ENCODE peak calls at places on chromosome 15, in four cellular contexts. X is cardiac fibroblast, C is HL-60, K is fibroblast of lung. Z is an unnamed sample.

GRCh38 chr15:74317820-74318375 is 49.5 kb downstream of the CYP11A1 start:
- DNase-seq in X (peak; percentile 97), K (peak; percentile 90), C (no peak), Z (no peak)

GRCh38 chr15:62094398-62094797 is 27.6 kb downstream of the C2CD4A start:
- DNase-seq in C (no peak), X (no peak), K (no peak), Z (no peak)

GRCh38 chr15:58228708-58229107 is 90.5 kb downstream of the AQP9 start:
- DNase-seq in C (no peak), K (peak; percentile 66), X (peak; percentile 81), Z (no peak)

GRCh38 chr15:73922186-73923151 is 3.8 kb upstream of the LOXL1 start:
- DNase-seq in C (no peak), X (peak; percentile 89), K (peak; percentile 90), Z (no peak)

GRCh38 chr15:35181538-35181937 is 96.4 kb upstream of the NANOGP8 start:
- DNase-seq in X (peak; percentile 18), K (peak; percentile 44), C (no peak), Z (no peak)

GRCh38 chr15:70165811-70166284 is 68.1 kb upstream of the TLE3 start:
- DNase-seq in K (peak; percentile 15), X (peak; percentile 29), C (no peak), Z (no peak)

GRCh38 chr15:40471105-40471777 is 457 bp downstream of the CHST14 start:
- DNase-seq in K (peak; percentile 10), X (peak; percentile 17), C (no peak), Z (no peak)

GRCh38 chr15:22811640-22812039 is 25.2 kb downstream of the NIPA1 start:
- DNase-seq in C (peak; percentile 71), K (no peak), X (peak; percentile 21), Z (peak; percentile 62)

GRCh38 chr15:58985443-58985842 is 2.0 kb upstream of the RNF111 start:
- DNase-seq in X (peak; percentile 82), K (peak; percentile 56), C (no peak), Z (no peak)

GRCh38 chr15:25773248-25773647 is 89.9 kb downstream of the ATP10A start:
- DNase-seq in X (no peak), C (no peak), K (no peak), Z (peak; percentile 30)

GRCh38 chr15:67782592-67782991 is 42.7 kb upstream of the SKOR1 start:
- DNase-seq in K (no peak), X (no peak), C (peak; percentile 14), Z (no peak)

GRCh38 chr15:89486726-89487050 is 9.7 kb downstream of the RHCG start:
- DNase-seq in K (no peak), C (peak; percentile 21), X (no peak), Z (peak; percentile 64)

GRCh38 chr15:37109151-37109912 is 9.0 kb upstream of the MEIS2 start:
- DNase-seq in X (no peak), K (no peak), C (no peak), Z (no peak)

GRCh38 chr15:79218588-79219200 is 63.8 kb upstream of the ANKRD34C start:
- DNase-seq in K (peak; percentile 13), C (no peak), X (peak; percentile 6), Z (no peak)

GRCh38 chr15:53558384-53558783 is 201.1 kb downstream of the WDR72 start:
- DNase-seq in K (no peak), X (no peak), C (no peak), Z (no peak)

GRCh38 chr15:90309050-90309449 is 43.0 kb upstream of the ZNF774 start:
- DNase-seq in K (no peak), X (no peak), C (no peak), Z (no peak)

GRCh38 chr15:35669457-35670045 is 123.6 kb upstream of the DPH6 start:
- DNase-seq in C (no peak), K (no peak), X (no peak), Z (no peak)

GRCh38 chr15:25849431-25849921 is 13.7 kb downstream of the ATP10A start:
- DNase-seq in X (peak; percentile 85), C (no peak), K (peak; percentile 81), Z (no peak)

GRCh38 chr15:29813009-29813408 is 9.3 kb downstream of the TJP1 start:
- DNase-seq in K (no peak), C (no peak), X (no peak), Z (no peak)
- H3K4me3 ChIP-seq in K (no peak overlapping the region), C (no peak overlapping the region), X (no peak overlapping the region), Z (no peak overlapping the region)

GRCh38 chr15:45631831-45632230 is 3.0 kb upstream of the SQOR start:
- DNase-seq in K (no peak), C (no peak), X (peak; percentile 31), Z (no peak)
- H3K4me3 ChIP-seq in K (peak overlapping the region; percentile 37), C (peak overlapping the region; percentile 12), X (peak overlapping the region; percentile 37), Z (no peak overlapping the region)

GRCh38 chr15:75654201-75654907 is 6.6 kb downstream of the SNX33 start:
- DNase-seq in X (no peak), K (no peak), C (no peak), Z (no peak)

GRCh38 chr15:75650908-75651809 is 3.4 kb downstream of the SNX33 start:
- DNase-seq in C (no peak), K (peak; percentile 28), X (peak; percentile 45), Z (no peak)

GRCh38 chr15:75653347-75653913 is 5.7 kb downstream of the SNX33 start:
- DNase-seq in K (no peak), C (no peak), X (no peak), Z (no peak)

GRCh38 chr15:75649848-75650247 is 2.1 kb downstream of the SNX33 start:
- DNase-seq in K (no peak), X (no peak), C (no peak), Z (no peak)

GRCh38 chr15:75651810-75652543 is 4.3 kb downstream of the SNX33 start:
- DNase-seq in X (no peak), C (no peak), K (no peak), Z (no peak)
- H3K4me3 ChIP-seq in X (peak overlapping the region; percentile 83), C (no peak overlapping the region), K (peak overlapping the region; percentile 42), Z (no peak overlapping the region)

GRCh38 chr15:71162309-71162708 is 47.0 kb downstream of the THSD4 start:
- DNase-seq in K (no peak), X (no peak), C (no peak), Z (no peak)

GRCh38 chr15:71171195-71171594 is 55.9 kb downstream of the THSD4 start:
- DNase-seq in C (no peak), K (no peak), X (no peak), Z (no peak)

GRCh38 chr15:71170163-71170562 is 54.9 kb downstream of the THSD4 start:
- DNase-seq in C (no peak), X (no peak), K (no peak), Z (no peak)

GRCh38 chr15:71167445-71168162 is 52.3 kb downstream of the THSD4 start:
- DNase-seq in C (no peak), K (no peak), X (peak; percentile 12), Z (no peak)

DNA sequence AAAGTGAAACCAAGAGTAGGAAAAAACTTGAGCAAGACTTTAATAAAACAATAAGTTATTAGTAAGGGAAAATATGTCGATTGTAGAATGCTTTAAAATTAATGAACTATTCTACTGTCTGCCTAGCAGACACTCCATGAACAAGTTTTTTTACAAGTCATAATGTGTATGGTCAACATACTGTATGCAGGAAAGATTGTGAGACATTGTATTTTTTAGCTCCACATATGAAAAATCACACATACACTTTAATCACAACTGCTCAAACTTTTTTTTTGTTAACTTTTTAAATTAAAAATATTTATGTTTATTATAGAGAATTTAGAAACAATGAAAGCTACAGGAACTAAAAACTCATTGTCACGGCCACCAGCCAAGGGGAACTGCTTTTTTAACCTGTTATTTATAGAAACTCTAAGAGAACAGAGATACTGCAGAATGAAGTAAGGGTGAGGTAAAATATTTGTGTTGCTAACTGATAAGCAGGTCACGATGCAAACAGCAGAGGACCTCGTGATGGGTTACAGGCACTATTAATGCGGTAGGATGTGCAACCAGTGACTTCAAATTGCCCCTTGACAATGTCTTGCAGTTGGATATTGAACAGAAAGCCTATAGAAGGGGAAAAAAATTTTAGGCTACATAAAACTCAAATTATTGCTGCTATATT is 53.0 kb downstream of the THSD4 start:
- DNase-seq in X (peak; percentile 31), C (no peak), K (no peak), Z (no peak)
- H3K4me3 ChIP-seq in X (no peak overlapping the region), C (no peak overlapping the region), K (no peak overlapping the region), Z (no peak overlapping the region)

GRCh38 chr15:98955980-98956723 is 51.4 kb downstream of the PGPEP1L start:
- DNase-seq in C (peak; percentile 98), K (no peak), X (no peak), Z (no peak)

GRCh38 chr15:98955331-98955730 is 52.3 kb downstream of the PGPEP1L start:
- DNase-seq in X (no peak), C (no peak), K (peak; percentile 66), Z (no peak)

GRCh38 chr15:98953950-98954349 is 53.6 kb downstream of the PGPEP1L start:
- DNase-seq in X (no peak), K (no peak), C (no peak), Z (no peak)

GRCh38 chr15:98953000-98953776 is 54.4 kb downstream of the PGPEP1L start:
- DNase-seq in K (peak; percentile 76), X (no peak), C (no peak), Z (no peak)

GRCh38 chr15:98954411-98954810 is 53.2 kb downstream of the PGPEP1L start:
- DNase-seq in K (peak; percentile 97), X (peak; percentile 76), C (no peak), Z (no peak)
- H3K4me3 ChIP-seq in K (no peak overlapping the region), X (no peak overlapping the region), C (no peak overlapping the region), Z (no peak overlapping the region)

GRCh38 chr15:81301385-81301784 is 22.6 kb downstream of the STARD5 start:
- DNase-seq in X (no peak), K (no peak), C (no peak), Z (no peak)

GRCh38 chr15:81298606-81299005 is 25.3 kb downstream of the STARD5 start:
- DNase-seq in X (no peak), K (no peak), C (no peak), Z (no peak)

GRCh38 chr15:81301815-81302399 is 22.0 kb downstream of the STARD5 start:
- DNase-seq in X (no peak), K (no peak), C (peak; percentile 11), Z (no peak)

GRCh38 chr15:81297580-81298575 is 26.1 kb downstream of the STARD5 start:
- DNase-seq in C (peak; percentile 72), X (no peak), K (no peak), Z (no peak)

DNA sequence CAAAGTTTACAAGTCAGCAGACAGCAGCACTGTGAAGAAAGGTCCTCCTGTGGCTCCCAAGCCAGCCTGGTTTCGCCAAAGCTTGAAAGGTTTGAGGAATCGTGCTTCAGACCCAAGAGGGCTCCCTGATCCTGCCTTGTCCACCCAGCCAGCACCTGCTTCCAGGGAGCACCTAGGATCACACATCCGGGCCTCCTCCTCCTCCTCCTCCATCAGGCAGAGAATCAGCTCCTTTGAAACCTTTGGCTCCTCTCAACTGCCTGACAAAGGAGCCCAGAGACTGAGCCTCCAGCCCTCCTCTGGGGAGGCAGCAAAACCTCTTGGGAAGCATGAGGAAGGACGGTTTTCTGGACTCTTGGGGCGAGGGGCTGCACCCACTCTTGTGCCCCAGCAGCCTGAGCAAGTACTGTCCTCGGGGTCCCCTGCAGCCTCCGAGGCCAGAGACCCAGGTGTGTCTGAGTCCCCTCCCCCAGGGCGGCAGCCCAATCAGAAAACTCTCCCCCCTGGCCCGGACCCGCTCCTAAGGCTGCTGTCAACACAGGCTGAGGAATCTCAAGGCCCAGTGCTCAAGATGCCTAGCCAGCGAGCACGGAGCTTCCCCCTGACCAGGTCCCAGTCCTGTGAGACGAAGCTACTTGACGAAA is 24.2 kb downstream of the STARD5 start:
- DNase-seq in C (no peak), X (no peak), K (no peak), Z (no peak)
- H3K4me3 ChIP-seq in C (no peak overlapping the region), X (no peak overlapping the region), K (no peak overlapping the region), Z (no peak overlapping the region)

GRCh38 chr15:42034628-42035177 is 13.9 kb upstream of the PLA2G4E start:
- DNase-seq in K (no peak), C (no peak), X (no peak), Z (no peak)
- H3K4me3 ChIP-seq in K (no peak overlapping the region), C (no peak overlapping the region), X (no peak overlapping the region), Z (no peak overlapping the region)

Z was measured in Caco-2.